ENCODE peak calls at places on chromosome 13, in six cellular contexts. P is heart right ventricle; M is CD4-positive, CD25-positive, alpha-beta regulatory T cell; Y is GM23338; C is cardiac muscle cell; H is heart left ventricle. K is an unnamed sample. For H3K4me1 and H3K27me3, the result is how much of the 10 kb centered on the place peaks cover.

GRCh38 chr13:60759499-60759898 is 362.5 kb downstream of the TDRD3 start:
- DNase-seq in P (no peak), M (no peak), Y (peak), C (peak), H (no peak), K (no peak)

GRCh38 chr13:63299995-63300394 is 1884.3 kb upstream of the PCDH20 start:
- DNase-seq in P (no peak), M (no peak), Y (no peak), C (no peak), H (no peak), K (no peak)

GRCh38 chr13:41588899-41589298 is 131.5 kb downstream of the RGCC start:
- DNase-seq in P (no peak), M (peak), Y (peak), C (no peak), H (no peak), K (no peak)

GRCh38 chr13:112868308-112868707 is 100.7 kb upstream of the MCF2L start:
- DNase-seq in P (no peak), M (no peak), Y (no peak), C (no peak), H (no peak), K (no peak)

GRCh38 chr13:48146122-48146521 is 51.2 kb upstream of the MED4 start:
- DNase-seq in P (no peak), M (no peak), Y (no peak), C (no peak), H (no peak), K (no peak)

GRCh38 chr13:109243311-109243951 is 543.0 kb downstream of the IRS2 start:
- DNase-seq in P (peak), M (no peak), Y (peak), C (peak), H (peak), K (no peak)

GRCh38 chr13:63198076-63198475 is 1782.4 kb upstream of the PCDH20 start:
- DNase-seq in P (no peak), M (no peak), Y (no peak), C (no peak), H (no peak), K (no peak)

GRCh38 chr13:41241626-41242025 is 21.8 kb downstream of the MTRF1 start:
- DNase-seq in P (no peak), M (no peak), Y (no peak), C (no peak), H (no peak), K (no peak)

GRCh38 chr13:36029171-36029570 is 102.0 kb downstream of the DCLK1 start:
- DNase-seq in P (no peak), M (no peak), Y (no peak), C (no peak), H (no peak), K (no peak)

GRCh38 chr13:95783747-95784146 is 106.8 kb downstream of the DNAJC3 start:
- DNase-seq in P (no peak), M (no peak), Y (peak), C (no peak), H (no peak), K (no peak)

GRCh38 chr13:48853381-48854102 is 122.2 kb upstream of the FNDC3A start:
- DNase-seq in P (no peak), M (peak), Y (no peak), C (no peak), H (no peak), K (no peak)

GRCh38 chr13:101661839-101662238 is 209.4 kb downstream of the ITGBL1 start:
- DNase-seq in P (no peak), M (no peak), Y (no peak), C (no peak), H (no peak), K (no peak)

DNA sequence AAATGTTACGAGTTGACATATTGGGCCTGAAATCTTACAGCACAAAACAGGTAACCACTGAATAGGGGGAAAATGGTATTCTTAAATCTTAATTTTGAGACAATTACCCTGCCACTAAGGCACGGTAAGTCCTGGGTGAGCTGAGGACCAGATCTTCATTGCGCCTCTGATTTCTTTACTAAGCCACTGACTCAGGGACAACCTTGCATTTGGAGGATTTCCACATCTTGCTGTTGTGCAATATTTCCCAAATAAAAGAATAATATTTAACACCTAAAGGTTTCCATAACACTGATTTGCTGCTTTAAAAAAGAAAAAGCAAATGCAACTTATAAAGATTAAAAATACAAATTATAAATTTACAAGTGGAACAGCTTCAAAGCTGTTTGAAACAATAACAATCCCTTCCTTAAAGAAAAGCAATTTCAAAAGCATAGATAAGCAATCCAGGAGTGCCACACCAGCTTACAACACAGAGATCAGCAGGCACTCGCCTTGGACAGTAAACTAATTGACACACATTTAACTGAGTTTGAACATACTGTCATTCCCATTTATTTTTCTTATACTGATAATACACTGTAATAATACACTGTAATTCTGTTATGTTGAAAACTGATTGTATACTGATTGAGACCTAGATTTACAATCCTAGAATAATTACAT is 79.6 kb upstream of the DOCK9 start:
- DNase-seq in P (no peak), M (no peak), Y (no peak), C (no peak), H (no peak), K (no peak)
- H3K4me1 ChIP-seq in P (under half), M (under half), Y (under half), C (under half), H (under half), K (under half)

GRCh38 chr13:110493613-110494012 is 67.9 kb downstream of the RAB20 start:
- DNase-seq in P (no peak), M (no peak), Y (no peak), C (no peak), H (no peak), K (no peak)
- H3K4me3 ChIP-seq in P (no peak), M (no peak), Y (no peak), C (no peak), H (no peak), K (no peak)

DNA sequence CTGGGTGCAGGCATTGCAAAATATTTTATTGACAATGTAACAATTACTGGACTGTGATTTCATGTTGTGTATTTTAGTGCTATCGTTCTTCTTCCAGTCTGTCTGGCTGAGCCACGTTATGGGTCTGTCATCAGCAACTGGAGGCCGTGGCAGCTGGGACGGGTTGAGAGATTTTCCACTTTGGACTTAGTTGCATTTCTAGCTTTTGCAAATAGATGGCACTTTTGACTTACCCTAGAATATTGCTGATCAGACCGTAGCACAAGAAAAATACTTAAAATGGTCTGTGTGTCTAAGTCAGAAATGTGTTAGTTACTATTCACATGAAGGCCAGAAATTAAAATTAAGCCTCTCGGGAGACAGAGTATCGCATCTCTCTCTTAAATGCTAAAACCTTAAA is 211.1 kb downstream of the TEX29 start:
- DNase-seq in P (no peak), M (no peak), Y (no peak), C (peak), H (no peak), K (no peak)
- H3K27me3 ChIP-seq in P (half or more), M (under half), Y (under half), C (half or more), H (under half), K (half or more)

DNA sequence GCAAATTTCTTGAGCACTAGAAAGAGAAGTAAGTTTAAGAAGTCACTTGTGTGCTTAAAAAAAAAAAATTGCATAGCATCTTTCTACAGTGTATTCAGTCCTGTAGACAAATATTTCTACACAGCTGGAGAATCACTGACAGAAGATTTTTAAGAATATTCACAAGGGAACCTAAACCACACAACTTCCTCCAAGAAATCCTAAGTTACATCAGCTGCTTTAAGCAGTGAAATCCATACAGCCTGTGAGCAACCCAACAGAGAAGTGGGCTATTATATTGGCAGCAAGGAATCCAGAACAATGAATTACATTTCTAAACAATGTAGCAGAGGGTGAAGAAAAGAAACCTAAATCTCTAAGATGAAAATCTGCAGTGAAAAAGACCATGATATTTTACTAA is 1.5 kb downstream of the DOCK9 start:
- DNase-seq in P (no peak), M (no peak), Y (no peak), C (no peak), H (no peak), K (no peak)
- H3K4me1 ChIP-seq in P (under half), M (under half), Y (half or more), C (half or more), H (under half), K (under half)

GRCh38 chr13:77239312-77239711 is 87.6 kb downstream of the MYCBP2 start:
- DNase-seq in P (no peak), M (no peak), Y (no peak), C (no peak), H (no peak), K (no peak)
- H3K4me3 ChIP-seq in P (no peak), M (no peak), Y (no peak), C (no peak), H (no peak), K (no peak)

GRCh38 chr13:113901231-113901630 is 37.4 kb upstream of the GAS6 start:
- DNase-seq in P (no peak), M (no peak), Y (no peak), C (no peak), H (no peak), K (no peak)

GRCh38 chr13:113900646-113901045 is 36.8 kb upstream of the GAS6 start:
- DNase-seq in P (no peak), M (no peak), Y (no peak), C (no peak), H (no peak), K (no peak)

GRCh38 chr13:113897966-113898365 is 34.1 kb upstream of the GAS6 start:
- DNase-seq in P (no peak), M (no peak), Y (no peak), C (no peak), H (no peak), K (no peak)

GRCh38 chr13:113897161-113897560 is 33.3 kb upstream of the GAS6 start:
- DNase-seq in P (no peak), M (no peak), Y (no peak), C (no peak), H (no peak), K (no peak)

GRCh38 chr13:113898391-113898790 is 34.5 kb upstream of the GAS6 start:
- DNase-seq in P (no peak), M (no peak), Y (no peak), C (no peak), H (no peak), K (no peak)
- H3K27me3 ChIP-seq in P (under half), M (under half), Y (under half), C (under half), H (under half), K (under half)